ENCODE peak calls at places on chromosomes 16 and 17, in four cellular contexts. F, O, Y and B are unnamed samples.

GRCh38 chr16:57134982-57135381 is 42.6 kb downstream of the CPNE2 start:
- DNase-seq in F (no peak), O (no peak), Y (no peak), B (no peak)

GRCh38 chr16:68310441-68311315 is at the start of the genes PRMT7 and SLC7A6OS:
- DNase-seq in F (peak; percentile 95), O (peak; percentile 88), Y (peak; percentile 96), B (peak; percentile 94)

GRCh38 chr16:29820730-29821662 is 734 bp downstream of the MVP start:
- DNase-seq in F (peak; percentile 91), O (peak; percentile 55), Y (peak; percentile 87), B (peak; percentile 75)

GRCh38 chr17:59371426-59372099 is 40.1 kb downstream of the YPEL2 start:
- DNase-seq in F (no peak), O (no peak), Y (no peak), B (peak; percentile 82)

GRCh38 chr17:49101054-49101534 is 31.5 kb upstream of the B4GALNT2 start:
- DNase-seq in F (no peak), O (peak; percentile 94), Y (no peak), B (no peak)

GRCh38 chr17:17416400-17417360 is 60.1 kb upstream of the MED9 start:
- DNase-seq in F (peak; percentile 75), O (peak; percentile 54), Y (peak; percentile 60), B (no peak)

GRCh38 chr17:13601776-13602551 is at the start of gene HS3ST3A1:
- DNase-seq in F (peak; percentile 66), O (peak; percentile 57), Y (peak; percentile 50), B (peak; percentile 61)

GRCh38 chr17:48125829-48126612 is 18.5 kb downstream of the SNX11 start:
- DNase-seq in F (no peak), O (no peak), Y (no peak), B (no peak)

GRCh38 chr16:82043680-82044584 is 8.9 kb downstream of the HSD17B2 start:
- DNase-seq in F (no peak), O (peak; percentile 61), Y (no peak), B (no peak)

GRCh38 chr16:82855471-82855870 is 228.7 kb downstream of the CDH13 start:
- DNase-seq in F (no peak), O (no peak), Y (no peak), B (no peak)

GRCh38 chr16:79247386-79247785 is 353.2 kb downstream of the MAF start:
- DNase-seq in F (no peak), O (no peak), Y (no peak), B (no peak)

GRCh38 chr16:84380405-84380804 is 12.1 kb downstream of the ATP2C2 start:
- DNase-seq in F (peak; percentile 62), O (no peak), Y (no peak), B (peak; percentile 19)

GRCh38 chr16:20753727-20754126 is 10.1 kb upstream of the ACSM3 start:
- DNase-seq in F (no peak), O (no peak), Y (no peak), B (no peak)

GRCh38 chr17:33038740-33039139 is 47.1 kb downstream of the SPACA3 start:
- DNase-seq in F (no peak), O (peak; percentile 54), Y (no peak), B (no peak)

GRCh38 chr17:6910987-6911603 is 79.6 kb upstream of the TEKT1 start:
- DNase-seq in F (no peak), O (peak; percentile 35), Y (no peak), B (no peak)

GRCh38 chr17:37774508-37774907 is 29.6 kb upstream of the HNF1B start:
- DNase-seq in F (no peak), O (no peak), Y (no peak), B (no peak)

GRCh38 chr17:30176845-30177244 is 58.7 kb downstream of the SLC6A4 start:
- DNase-seq in F (no peak), O (no peak), Y (no peak), B (no peak)

GRCh38 chr17:1861391-1862010 is 31.7 kb downstream of the RPA1 start:
- DNase-seq in F (no peak), O (no peak), Y (no peak), B (no peak)

GRCh38 chr17:3576970-3577369 is 19.4 kb upstream of the TRPV3 start:
- DNase-seq in F (peak; percentile 56), O (no peak), Y (no peak), B (no peak)

GRCh38 chr17:78925662-78926555 is 722 bp upstream of the TIMP2 start:
- DNase-seq in F (peak; percentile 86), O (no peak), Y (peak; percentile 83), B (peak; percentile 90)

GRCh38 chr17:20852541-20853370 is 190.1 kb downstream of the USP22 start:
- DNase-seq in F (no peak), O (peak; percentile 38), Y (no peak), B (peak; percentile 79)

GRCh38 chr16:88736496-88736895 is 30.2 kb downstream of the CTU2 start:
- DNase-seq in F (no peak), O (no peak), Y (no peak), B (no peak)
- H3K36me3 ChIP-seq in F (peaks cover 65% of the 10 kb centered on the region), O (peaks cover 8% of the 10 kb centered on the region), Y (peaks cover 87% of the 10 kb centered on the region), B (no peaks in the 10 kb centered on the region)

GRCh38 chr16:1542533-1542932 is 9.1 kb downstream of the TMEM204 start:
- DNase-seq in F (no peak), O (no peak), Y (no peak), B (no peak)
- H3K36me3 ChIP-seq in F (peaks cover 46% of the 10 kb centered on the region), O (no peaks in the 10 kb centered on the region), Y (peaks cover 76% of the 10 kb centered on the region), B (peaks cover 10% of the 10 kb centered on the region)

DNA sequence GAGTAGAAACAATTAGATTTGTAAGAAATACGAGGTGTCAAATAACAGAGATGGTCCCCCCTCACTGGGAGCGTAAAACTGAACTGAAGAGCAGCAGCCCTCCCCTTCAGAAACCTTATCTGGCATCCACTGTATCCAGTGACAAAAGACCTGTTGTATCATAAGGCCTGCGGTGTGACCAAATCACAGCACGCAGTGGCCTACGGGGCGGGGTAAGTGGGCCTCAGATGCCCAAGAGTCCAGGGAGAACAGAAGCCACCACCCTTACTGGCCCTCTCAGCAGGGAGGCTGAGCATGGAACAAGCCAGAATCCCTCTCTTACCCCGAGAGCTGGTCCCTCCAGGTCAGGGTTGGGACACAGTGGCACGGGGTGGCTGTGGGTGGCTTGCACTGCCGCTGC is 5.5 kb downstream of the JMJD6 start:
- DNase-seq in F (peak; percentile 38), O (no peak), Y (no peak), B (no peak)
- H3K36me3 ChIP-seq in F (peaks cover 94% of the 10 kb centered on the region), O (peaks cover 34% of the 10 kb centered on the region), Y (peaks cover 95% of the 10 kb centered on the region), B (peaks cover 4% of the 10 kb centered on the region)

DNA sequence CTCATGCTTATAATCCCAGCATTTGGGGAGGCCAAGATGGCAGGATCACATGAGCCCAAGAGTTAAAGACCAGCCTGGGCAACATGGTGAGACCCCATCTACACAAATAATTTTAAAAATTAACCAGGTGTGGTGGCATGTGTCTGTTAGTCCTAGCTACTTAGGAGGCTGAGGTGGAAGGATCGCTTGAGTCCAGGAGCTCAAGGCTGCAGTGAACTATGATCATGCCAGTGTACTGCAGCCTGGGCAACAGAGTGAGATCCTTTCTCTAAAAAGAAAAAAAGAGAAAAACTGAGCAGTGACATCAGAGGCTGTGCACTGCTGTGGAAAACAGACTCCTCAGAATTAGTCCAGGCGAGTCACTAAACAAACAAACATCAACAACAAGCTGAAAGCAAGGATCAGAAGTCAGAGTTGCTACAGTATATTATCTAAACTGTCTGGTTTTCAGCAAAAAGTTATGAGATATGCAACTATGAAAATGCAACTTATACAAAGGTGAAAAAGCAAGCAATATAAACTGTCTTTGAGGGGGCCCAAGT is 39.3 kb downstream of the CBFB start:
- DNase-seq in F (no peak), O (no peak), Y (no peak), B (no peak)
- H3K36me3 ChIP-seq in F (peaks cover 54% of the 10 kb centered on the region), O (peaks cover 20% of the 10 kb centered on the region), Y (peaks cover 57% of the 10 kb centered on the region), B (no peaks in the 10 kb centered on the region)

GRCh38 chr16:4888428-4889135 is 41.3 kb downstream of the UBN1 start:
- DNase-seq in F (no peak), O (no peak), Y (no peak), B (no peak)
- H3K36me3 ChIP-seq in F (peaks cover 86% of the 10 kb centered on the region), O (peaks cover 46% of the 10 kb centered on the region), Y (peaks cover 100% of the 10 kb centered on the region), B (no peaks in the 10 kb centered on the region)

GRCh38 chr16:27219161-27219560 is 15.8 kb downstream of the KDM8 start:
- DNase-seq in F (no peak), O (no peak), Y (peak; percentile 21), B (no peak)

GRCh38 chr16:27217256-27217655 is 13.9 kb downstream of the KDM8 start:
- DNase-seq in F (no peak), O (no peak), Y (no peak), B (no peak)

GRCh38 chr16:27220120-27220519 is 16.8 kb downstream of the KDM8 start:
- DNase-seq in F (no peak), O (no peak), Y (no peak), B (no peak)

GRCh38 chr16:27220527-27220926 is 17.2 kb downstream of the KDM8 start:
- DNase-seq in F (no peak), O (no peak), Y (no peak), B (no peak)

GRCh38 chr16:27218756-27219155 is 15.4 kb downstream of the KDM8 start:
- DNase-seq in F (no peak), O (no peak), Y (peak; percentile 33), B (no peak)
- H3K36me3 ChIP-seq in F (peaks cover 10% of the 10 kb centered on the region), O (no peaks in the 10 kb centered on the region), Y (peaks cover 39% of the 10 kb centered on the region), B (no peaks in the 10 kb centered on the region)